ENCODE peak calls at places on chromosomes 11 and 22, in seven cellular contexts. One of them, this sample, is unnamed.

GRCh38 chr22:21818487-21819182 is 48.8 kb downstream of the MAPK1 start:
- DNase-seq in stimulated activated CD4-positive, alpha-beta T cell treated with anti-CD3 and anti-CD28 coated beads, TNF-alpha, amount 100 ng/mL, for 1 hour: no peak
- DNase-seq in GM13977: no peak
- DNase-seq in islet precursor cell: no peak
- DNase-seq in H7: peak; percentile 51
- DNase-seq in cardiac septum: no peak
- DNase-seq in brain microvascular endothelial cell: no peak
- DNase-seq in this sample: no peak

GRCh38 chr11:73991471-73992006 is 8.9 kb upstream of the UCP2 start:
- DNase-seq in brain microvascular endothelial cell: no peak
- DNase-seq in H7: no peak
- DNase-seq in islet precursor cell: no peak
- DNase-seq in GM13977: no peak
- DNase-seq in cardiac septum: peak; percentile 38
- DNase-seq in stimulated activated CD4-positive, alpha-beta T cell treated with anti-CD3 and anti-CD28 coated beads, TNF-alpha, amount 100 ng/mL, for 1 hour: no peak
- DNase-seq in this sample: no peak

GRCh38 chr11:8018742-8019631 is 31.9 kb downstream of the EIF3F start:
- DNase-seq in stimulated activated CD4-positive, alpha-beta T cell treated with anti-CD3 and anti-CD28 coated beads, TNF-alpha, amount 100 ng/mL, for 1 hour: peak; percentile 25
- DNase-seq in cardiac septum: peak; percentile 77
- DNase-seq in brain microvascular endothelial cell: peak; percentile 48
- DNase-seq in H7: peak; percentile 93
- DNase-seq in islet precursor cell: peak; percentile 65
- DNase-seq in GM13977: peak; percentile 76
- DNase-seq in this sample: peak; percentile 61

GRCh38 chr11:7548659-7549283 is 35.0 kb downstream of the PPFIBP2 start:
- DNase-seq in stimulated activated CD4-positive, alpha-beta T cell treated with anti-CD3 and anti-CD28 coated beads, TNF-alpha, amount 100 ng/mL, for 1 hour: no peak
- DNase-seq in islet precursor cell: peak; percentile 83
- DNase-seq in GM13977: peak; percentile 28
- DNase-seq in cardiac septum: no peak
- DNase-seq in brain microvascular endothelial cell: no peak
- DNase-seq in H7: peak; percentile 65
- DNase-seq in this sample: no peak

GRCh38 chr11:31361743-31362142 is 7.8 kb downstream of the DCDC1 start:
- DNase-seq in cardiac septum: no peak
- DNase-seq in GM13977: no peak
- DNase-seq in stimulated activated CD4-positive, alpha-beta T cell treated with anti-CD3 and anti-CD28 coated beads, TNF-alpha, amount 100 ng/mL, for 1 hour: no peak
- DNase-seq in H7: no peak
- DNase-seq in brain microvascular endothelial cell: no peak
- DNase-seq in islet precursor cell: no peak
- DNase-seq in this sample: no peak

GRCh38 chr22:19900707-19901436 is 40.7 kb upstream of the COMT start:
- DNase-seq in stimulated activated CD4-positive, alpha-beta T cell treated with anti-CD3 and anti-CD28 coated beads, TNF-alpha, amount 100 ng/mL, for 1 hour: no peak
- DNase-seq in brain microvascular endothelial cell: no peak
- DNase-seq in H7: no peak
- DNase-seq in cardiac septum: no peak
- DNase-seq in GM13977: no peak
- DNase-seq in islet precursor cell: no peak
- DNase-seq in this sample: no peak

GRCh38 chr11:59560702-59561469 is 49.5 kb downstream of the OR4D9 start:
- DNase-seq in cardiac septum: peak; percentile 88
- DNase-seq in GM13977: peak; percentile 81
- DNase-seq in H7: peak; percentile 90
- DNase-seq in stimulated activated CD4-positive, alpha-beta T cell treated with anti-CD3 and anti-CD28 coated beads, TNF-alpha, amount 100 ng/mL, for 1 hour: peak; percentile 52
- DNase-seq in islet precursor cell: peak; percentile 91
- DNase-seq in brain microvascular endothelial cell: peak; percentile 83
- DNase-seq in this sample: peak; percentile 72

GRCh38 chr22:28008056-28008455 is 89.0 kb upstream of the PITPNB start:
- DNase-seq in stimulated activated CD4-positive, alpha-beta T cell treated with anti-CD3 and anti-CD28 coated beads, TNF-alpha, amount 100 ng/mL, for 1 hour: no peak
- DNase-seq in brain microvascular endothelial cell: no peak
- DNase-seq in GM13977: no peak
- DNase-seq in islet precursor cell: no peak
- DNase-seq in H7: no peak
- DNase-seq in cardiac septum: no peak
- DNase-seq in this sample: no peak

GRCh38 chr11:73236879-73237278 is 18.8 kb downstream of the P2RY2 start:
- DNase-seq in stimulated activated CD4-positive, alpha-beta T cell treated with anti-CD3 and anti-CD28 coated beads, TNF-alpha, amount 100 ng/mL, for 1 hour: no peak
- DNase-seq in H7: peak; percentile 90
- DNase-seq in brain microvascular endothelial cell: no peak
- DNase-seq in cardiac septum: peak; percentile 81
- DNase-seq in islet precursor cell: peak; percentile 82
- DNase-seq in GM13977: peak; percentile 83
- DNase-seq in this sample: no peak

GRCh38 chr11:96324912-96325311 is 18.1 kb downstream of the MAML2 start:
- DNase-seq in islet precursor cell: no peak
- DNase-seq in brain microvascular endothelial cell: peak; percentile 77
- DNase-seq in stimulated activated CD4-positive, alpha-beta T cell treated with anti-CD3 and anti-CD28 coated beads, TNF-alpha, amount 100 ng/mL, for 1 hour: no peak
- DNase-seq in H7: no peak
- DNase-seq in cardiac septum: no peak
- DNase-seq in GM13977: no peak
- DNase-seq in this sample: no peak

GRCh38 chr22:20938272-20938671 is 21.1 kb downstream of the CRKL start:
- DNase-seq in stimulated activated CD4-positive, alpha-beta T cell treated with anti-CD3 and anti-CD28 coated beads, TNF-alpha, amount 100 ng/mL, for 1 hour: no peak
- DNase-seq in GM13977: no peak
- DNase-seq in cardiac septum: no peak
- DNase-seq in brain microvascular endothelial cell: no peak
- DNase-seq in H7: no peak
- DNase-seq in islet precursor cell: no peak
- DNase-seq in this sample: no peak

GRCh38 chr11:13884159-13884799 is 78.2 kb upstream of the SPON1 start:
- DNase-seq in H7: no peak
- DNase-seq in GM13977: no peak
- DNase-seq in stimulated activated CD4-positive, alpha-beta T cell treated with anti-CD3 and anti-CD28 coated beads, TNF-alpha, amount 100 ng/mL, for 1 hour: no peak
- DNase-seq in brain microvascular endothelial cell: no peak
- DNase-seq in cardiac septum: no peak
- DNase-seq in islet precursor cell: no peak
- DNase-seq in this sample: no peak

GRCh38 chr11:116193321-116194114 is 579.3 kb downstream of the BUD13 start:
- DNase-seq in cardiac septum: no peak
- DNase-seq in brain microvascular endothelial cell: peak; percentile 12
- DNase-seq in GM13977: no peak
- DNase-seq in stimulated activated CD4-positive, alpha-beta T cell treated with anti-CD3 and anti-CD28 coated beads, TNF-alpha, amount 100 ng/mL, for 1 hour: no peak
- DNase-seq in islet precursor cell: peak; percentile 94
- DNase-seq in H7: peak; percentile 85
- DNase-seq in this sample: peak; percentile 58

GRCh38 chr11:73334244-73335203 is 26.4 kb downstream of the ARHGEF17 start:
- DNase-seq in stimulated activated CD4-positive, alpha-beta T cell treated with anti-CD3 and anti-CD28 coated beads, TNF-alpha, amount 100 ng/mL, for 1 hour: no peak
- DNase-seq in GM13977: peak; percentile 68
- DNase-seq in cardiac septum: peak; percentile 89
- DNase-seq in brain microvascular endothelial cell: peak; percentile 84
- DNase-seq in H7: no peak
- DNase-seq in islet precursor cell: peak; percentile 95
- DNase-seq in this sample: peak; percentile 61

GRCh38 chr11:86688398-86689179 is 16.2 kb upstream of the ME3 start:
- DNase-seq in GM13977: no peak
- DNase-seq in stimulated activated CD4-positive, alpha-beta T cell treated with anti-CD3 and anti-CD28 coated beads, TNF-alpha, amount 100 ng/mL, for 1 hour: no peak
- DNase-seq in H7: no peak
- DNase-seq in brain microvascular endothelial cell: peak; percentile 81
- DNase-seq in islet precursor cell: no peak
- DNase-seq in cardiac septum: no peak
- DNase-seq in this sample: peak; percentile 62

GRCh38 chr11:68965901-68966868 is 14.6 kb downstream of the MRGPRD start:
- DNase-seq in cardiac septum: peak; percentile 63
- DNase-seq in islet precursor cell: peak; percentile 28
- DNase-seq in brain microvascular endothelial cell: no peak
- DNase-seq in H7: no peak
- DNase-seq in stimulated activated CD4-positive, alpha-beta T cell treated with anti-CD3 and anti-CD28 coated beads, TNF-alpha, amount 100 ng/mL, for 1 hour: no peak
- DNase-seq in GM13977: no peak
- DNase-seq in this sample: no peak

GRCh38 chr22:50542416-50542927 is 3.2 kb upstream of the KLHDC7B start:
- DNase-seq in cardiac septum: peak; percentile 88
- DNase-seq in GM13977: peak; percentile 81
- DNase-seq in stimulated activated CD4-positive, alpha-beta T cell treated with anti-CD3 and anti-CD28 coated beads, TNF-alpha, amount 100 ng/mL, for 1 hour: no peak
- DNase-seq in islet precursor cell: no peak
- DNase-seq in H7: no peak
- DNase-seq in brain microvascular endothelial cell: no peak
- DNase-seq in this sample: peak; percentile 42

GRCh38 chr22:31488988-31489617 is 539 bp downstream of the EIF4ENIF1 start:
- DNase-seq in GM13977: peak; percentile 55
- DNase-seq in H7: peak; percentile 87
- DNase-seq in cardiac septum: peak; percentile 77
- DNase-seq in islet precursor cell: peak; percentile 70
- DNase-seq in brain microvascular endothelial cell: peak; percentile 9
- DNase-seq in stimulated activated CD4-positive, alpha-beta T cell treated with anti-CD3 and anti-CD28 coated beads, TNF-alpha, amount 100 ng/mL, for 1 hour: no peak
- DNase-seq in this sample: no peak

GRCh38 chr11:69425895-69426544 is 55.4 kb upstream of the LINC01488 start:
- DNase-seq in H7: no peak
- DNase-seq in stimulated activated CD4-positive, alpha-beta T cell treated with anti-CD3 and anti-CD28 coated beads, TNF-alpha, amount 100 ng/mL, for 1 hour: no peak
- DNase-seq in GM13977: no peak
- DNase-seq in brain microvascular endothelial cell: no peak
- DNase-seq in cardiac septum: peak; percentile 15
- DNase-seq in islet precursor cell: no peak
- DNase-seq in this sample: no peak

GRCh38 chr11:113248702-113249490 is 65.5 kb upstream of the TTC12 start:
- DNase-seq in H7: no peak
- DNase-seq in GM13977: no peak
- DNase-seq in cardiac septum: no peak
- DNase-seq in stimulated activated CD4-positive, alpha-beta T cell treated with anti-CD3 and anti-CD28 coated beads, TNF-alpha, amount 100 ng/mL, for 1 hour: no peak
- DNase-seq in brain microvascular endothelial cell: no peak
- DNase-seq in islet precursor cell: no peak
- DNase-seq in this sample: no peak

GRCh38 chr11:73152861-73153483 is 10.9 kb upstream of the FCHSD2 start:
- DNase-seq in brain microvascular endothelial cell: no peak
- DNase-seq in GM13977: peak; percentile 81
- DNase-seq in islet precursor cell: peak; percentile 43
- DNase-seq in cardiac septum: no peak
- DNase-seq in H7: peak; percentile 48
- DNase-seq in stimulated activated CD4-positive, alpha-beta T cell treated with anti-CD3 and anti-CD28 coated beads, TNF-alpha, amount 100 ng/mL, for 1 hour: no peak
- DNase-seq in this sample: no peak

GRCh38 chr11:72812968-72813739 is 1.1 kb upstream of the ATG16L2 start:
- DNase-seq in cardiac septum: no peak
- DNase-seq in GM13977: peak; percentile 79
- DNase-seq in H7: peak; percentile 85
- DNase-seq in stimulated activated CD4-positive, alpha-beta T cell treated with anti-CD3 and anti-CD28 coated beads, TNF-alpha, amount 100 ng/mL, for 1 hour: no peak
- DNase-seq in islet precursor cell: peak; percentile 84
- DNase-seq in brain microvascular endothelial cell: peak; percentile 56
- DNase-seq in this sample: peak; percentile 58

GRCh38 chr22:24325105-24325757 is 54.6 kb downstream of the SPECC1L start:
- DNase-seq in H7: peak; percentile 56
- DNase-seq in brain microvascular endothelial cell: peak; percentile 73
- DNase-seq in GM13977: peak; percentile 80
- DNase-seq in cardiac septum: no peak
- DNase-seq in stimulated activated CD4-positive, alpha-beta T cell treated with anti-CD3 and anti-CD28 coated beads, TNF-alpha, amount 100 ng/mL, for 1 hour: no peak
- DNase-seq in islet precursor cell: no peak
- DNase-seq in this sample: peak; percentile 72

GRCh38 chr11:72173291-72173690 is 18.6 kb upstream of the FOLR1 start:
- DNase-seq in stimulated activated CD4-positive, alpha-beta T cell treated with anti-CD3 and anti-CD28 coated beads, TNF-alpha, amount 100 ng/mL, for 1 hour: no peak
- DNase-seq in GM13977: no peak
- DNase-seq in islet precursor cell: no peak
- DNase-seq in cardiac septum: no peak
- DNase-seq in brain microvascular endothelial cell: no peak
- DNase-seq in H7: no peak
- DNase-seq in this sample: no peak

GRCh38 chr11:124779568-124779967 is 17.5 kb upstream of the ESAM start:
- DNase-seq in islet precursor cell: no peak
- DNase-seq in brain microvascular endothelial cell: no peak
- DNase-seq in cardiac septum: no peak
- DNase-seq in GM13977: no peak
- DNase-seq in stimulated activated CD4-positive, alpha-beta T cell treated with anti-CD3 and anti-CD28 coated beads, TNF-alpha, amount 100 ng/mL, for 1 hour: no peak
- DNase-seq in H7: no peak
- DNase-seq in this sample: no peak

GRCh38 chr22:46947516-46948260 is 185.2 kb downstream of the TBC1D22A start:
- DNase-seq in GM13977: peak; percentile 5
- DNase-seq in brain microvascular endothelial cell: no peak
- DNase-seq in islet precursor cell: no peak
- DNase-seq in H7: no peak
- DNase-seq in stimulated activated CD4-positive, alpha-beta T cell treated with anti-CD3 and anti-CD28 coated beads, TNF-alpha, amount 100 ng/mL, for 1 hour: no peak
- DNase-seq in cardiac septum: no peak
- DNase-seq in this sample: no peak

GRCh38 chr11:57083641-57084385 is 95.1 kb downstream of the OR5AK2 start:
- DNase-seq in islet precursor cell: no peak
- DNase-seq in brain microvascular endothelial cell: no peak
- DNase-seq in stimulated activated CD4-positive, alpha-beta T cell treated with anti-CD3 and anti-CD28 coated beads, TNF-alpha, amount 100 ng/mL, for 1 hour: no peak
- DNase-seq in H7: no peak
- DNase-seq in GM13977: no peak
- DNase-seq in cardiac septum: no peak
- DNase-seq in this sample: no peak